ENCODE peak calls at places on chromosomes 13 and 19, in four cellular contexts. C, S, L and F are unnamed samples.

GRCh38 chr13:42883771-42884170 is 102.4 kb downstream of the FAM216B start:
- DNase-seq in C (peak; percentile 32), S (no peak), L (no peak), F (no peak)

GRCh38 chr19:53541971-53542370 is 4.0 kb downstream of the ZNF331 start:
- DNase-seq in C (no peak), L (no peak), S (no peak), F (no peak)

GRCh38 chr13:112236539-112237197 is 139.5 kb upstream of the SPACA7 start:
- DNase-seq in L (no peak), C (no peak), S (no peak), F (no peak)

GRCh38 chr19:367561-367960 is 23.0 kb upstream of the MIER2 start:
- DNase-seq in C (no peak), S (no peak), L (no peak), F (no peak)

GRCh38 chr13:28498481-28499115 is 3.7 kb upstream of the FLT1 start:
- DNase-seq in L (no peak), C (no peak), S (no peak), F (no peak)

GRCh38 chr19:45244133-45244532 is 1.1 kb downstream of the EXOC3L2 start:
- DNase-seq in L (no peak), C (no peak), S (no peak), F (no peak)

GRCh38 chr19:3783660-3784584 is 2.3 kb downstream of the MATK start:
- DNase-seq in C (peak; percentile 60), S (no peak), L (no peak), F (no peak)

GRCh38 chr13:71751074-71751473 is 115.9 kb downstream of the DACH1 start:
- DNase-seq in L (no peak), S (no peak), C (no peak), F (no peak)

GRCh38 chr19:19409235-19410030 is 4.0 kb downstream of the GATAD2A start:
- DNase-seq in C (peak; percentile 19), S (no peak), L (peak; percentile 11), F (no peak)

GRCh38 chr19:33063356-33064116 is 1.2 kb downstream of the RHPN2 start:
- DNase-seq in L (no peak), C (peak; percentile 52), S (no peak), F (no peak)
- H3K27ac ChIP-seq in L (no peak overlapping the region), C (no peak overlapping the region), S (no peak overlapping the region), F (no peak overlapping the region)

DNA sequence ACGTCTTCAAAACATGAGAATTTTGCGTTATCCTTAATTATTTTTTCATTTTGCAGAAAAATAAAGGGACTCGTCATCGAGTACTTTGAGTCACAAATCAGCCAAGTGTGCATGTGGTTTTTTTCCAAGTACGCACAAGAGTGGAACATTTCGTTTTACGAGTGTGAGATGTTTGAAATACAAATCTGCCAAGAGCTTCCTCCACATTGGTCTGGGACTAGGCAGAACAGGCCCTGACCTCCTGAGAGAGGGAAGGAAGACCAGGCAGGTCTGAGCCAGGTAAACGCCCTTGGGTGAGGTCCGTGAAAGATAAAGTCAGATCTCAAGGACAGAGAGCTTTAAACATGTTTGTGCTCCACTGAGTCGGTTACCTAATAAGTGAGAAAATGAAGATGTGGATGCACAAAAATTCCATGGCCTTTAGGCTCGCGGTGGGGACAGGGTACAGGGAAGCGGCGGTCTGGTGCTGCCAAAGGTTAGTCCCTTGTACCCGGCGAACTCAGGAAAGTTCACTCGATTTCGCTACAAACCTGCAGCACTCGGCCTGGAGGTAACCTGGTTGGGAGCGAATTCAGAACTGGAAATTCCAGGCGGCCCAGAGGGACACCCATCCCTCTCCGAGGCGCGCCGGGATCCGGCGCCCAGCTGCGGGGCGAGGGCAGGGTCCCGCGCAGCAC is 448 bp upstream of the ITM2B start:
- DNase-seq in L (peak; percentile 2), C (peak; percentile 18), S (no peak), F (no peak)
- H3K27ac ChIP-seq in L (peak overlapping the region; percentile 95), C (no peak overlapping the region), S (no peak overlapping the region), F (peak overlapping the region; percentile 80)

DNA sequence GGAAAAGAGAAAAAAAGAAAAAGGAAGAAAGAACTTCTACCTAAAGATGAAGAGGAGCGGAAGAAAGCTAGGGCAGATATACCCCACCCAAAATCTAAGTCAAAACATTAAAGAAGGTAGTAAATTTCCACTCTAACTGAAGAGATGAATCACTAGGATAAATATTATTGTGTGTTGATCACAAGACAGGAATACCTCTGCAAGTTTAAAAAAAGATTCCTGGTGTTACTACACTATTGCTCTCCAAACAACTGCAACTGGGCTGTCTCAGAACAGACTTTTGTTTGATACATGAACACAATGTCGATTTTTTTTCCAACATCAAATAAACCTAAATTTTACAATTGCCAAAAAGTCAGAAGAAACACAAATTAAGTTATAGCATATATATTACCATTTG is 6.8 kb downstream of the HSPH1 start:
- DNase-seq in C (no peak), S (no peak), L (no peak), F (no peak)
- H3K27ac ChIP-seq in C (no peak overlapping the region), S (no peak overlapping the region), L (no peak overlapping the region), F (no peak overlapping the region)

DNA sequence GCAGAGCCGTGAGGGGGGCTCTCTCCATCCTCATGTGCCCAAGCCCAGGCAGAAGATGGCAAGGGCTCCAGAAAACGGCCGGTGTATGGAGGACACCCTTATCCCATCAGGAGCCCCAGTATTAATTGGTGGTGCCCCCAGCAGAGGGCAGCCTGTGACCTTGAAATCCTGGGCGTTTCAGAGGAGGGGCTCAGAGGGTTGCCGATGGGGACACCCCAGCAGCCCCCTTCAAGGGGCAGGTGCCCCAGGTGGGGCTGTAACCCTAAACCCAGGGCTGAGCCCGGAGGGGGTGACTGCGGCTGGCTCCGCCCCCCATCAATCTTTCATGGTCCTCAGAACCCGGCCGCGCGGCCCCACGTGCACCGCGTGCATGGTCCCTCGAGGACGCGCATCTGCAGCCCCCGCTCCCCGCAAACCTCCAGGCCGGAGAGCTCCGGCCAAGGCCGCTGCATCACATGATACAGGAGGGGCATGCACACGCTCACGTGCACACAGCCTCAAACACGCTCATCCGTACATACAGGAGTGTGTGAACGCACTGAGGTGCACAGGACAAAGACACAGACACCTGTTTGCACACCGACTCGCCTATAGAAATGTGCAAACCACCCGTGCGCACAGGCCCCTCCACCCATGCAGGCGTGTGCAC is 959 bp downstream of the RAB3A start:
- DNase-seq in L (no peak), C (peak; percentile 48), S (peak; percentile 82), F (peak; percentile 64)
- H3K27ac ChIP-seq in L (peak overlapping the region; percentile 65), C (no peak overlapping the region), S (no peak overlapping the region), F (peak overlapping the region; percentile 90)

DNA sequence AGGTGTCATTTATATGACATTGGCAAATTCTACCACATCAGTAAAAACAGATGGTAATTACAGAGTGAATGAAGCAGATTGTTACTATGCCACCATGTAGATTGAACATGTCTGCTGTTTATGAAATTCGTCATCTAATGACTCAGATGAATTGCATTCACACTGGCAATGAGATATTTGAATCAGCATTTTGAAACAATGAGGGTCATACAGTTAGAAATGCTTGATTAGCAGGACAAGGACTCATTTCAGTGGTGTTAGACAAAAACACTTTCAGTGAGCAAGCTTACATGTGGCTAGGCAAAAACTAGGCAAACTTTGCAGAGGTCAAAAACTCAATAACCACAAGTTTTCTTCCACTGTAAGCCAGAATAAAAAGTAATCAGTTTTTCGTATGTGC is 1165.0 kb downstream of the SLITRK1 start:
- DNase-seq in C (no peak), L (no peak), S (no peak), F (no peak)
- H3K27ac ChIP-seq in C (no peak overlapping the region), L (no peak overlapping the region), S (no peak overlapping the region), F (no peak overlapping the region)

GRCh38 chr19:6720369-6721112 is at the start of gene C3:
- DNase-seq in L (no peak), C (no peak), S (no peak), F (no peak)
- H3K27ac ChIP-seq in L (no peak within 1 kb of the TSS), C (no peak within 1 kb of the TSS), S (no peak within 1 kb of the TSS), F (no peak within 1 kb of the TSS)

GRCh38 chr13:46899801-46900200 is 2.9 kb upstream of the HTR2A start:
- DNase-seq in S (no peak), C (no peak), L (no peak), F (no peak)
- H3K27ac ChIP-seq in S (no peak overlapping the region), C (no peak overlapping the region), L (no peak overlapping the region), F (no peak overlapping the region)

GRCh38 chr19:55116232-55117062 is 990 bp downstream of the PPP1R12C start:
- DNase-seq in L (peak; percentile 51), S (peak; percentile 88), C (peak; percentile 50), F (peak; percentile 61)
- H3K27ac ChIP-seq in L (peak overlapping the region; percentile 71), S (peak overlapping the region; percentile 97), C (no peak overlapping the region), F (peak overlapping the region; percentile 31)